ENCODE peak calls at places on chromosomes 11 and 22, in eight cellular contexts. S is fibroblast of lung, Y is tibial nerve, X is K562, P is transverse colon, C is PC-3, I is cardiac fibroblast, K is A549. T is an unnamed sample.

GRCh38 chr11:95456704-95457491 is 225.9 kb upstream of the SESN3 start:
- DNase-seq in S (peak), Y (no peak), X (peak), P (no peak), C (no peak), I (peak), K (no peak), T (no peak)

GRCh38 chr11:14620027-14620511 is 23.5 kb upstream of the PDE3B start:
- DNase-seq in S (no peak), Y (no peak), X (no peak), P (peak), C (no peak), I (no peak), K (no peak), T (no peak)

GRCh38 chr22:48178536-48178935 is 1416.1 kb downstream of the TBC1D22A start:
- DNase-seq in S (no peak), Y (no peak), X (no peak), P (no peak), C (no peak), I (no peak), K (no peak), T (no peak)

GRCh38 chr22:35043251-35043931 is 22.6 kb upstream of the ISX start:
- DNase-seq in S (no peak), Y (no peak), X (peak), P (peak), C (peak), I (no peak), K (no peak), T (no peak)

GRCh38 chr22:31083923-31084810 is 3.0 kb downstream of the SMTN start:
- DNase-seq in S (no peak), Y (no peak), X (peak), P (peak), C (no peak), I (no peak), K (no peak), T (no peak)

GRCh38 chr11:15654397-15654915 is 539.7 kb downstream of the INSC start:
- DNase-seq in S (no peak), Y (no peak), X (peak), P (no peak), C (no peak), I (no peak), K (no peak), T (no peak)

GRCh38 chr11:63913866-63914830 is 2.8 kb downstream of the RCOR2 start:
- DNase-seq in S (no peak), Y (no peak), X (no peak), P (no peak), C (no peak), I (no peak), K (no peak), T (no peak)

GRCh38 chr11:8870461-8871282 is 40.3 kb upstream of the AKIP1 start:
- DNase-seq in S (peak), Y (peak), X (peak), P (peak), C (peak), I (peak), K (peak), T (no peak)

GRCh38 chr22:24500251-24500820 is 5.2 kb downstream of the UPB1 start:
- DNase-seq in S (no peak), Y (no peak), X (no peak), P (no peak), C (no peak), I (no peak), K (no peak), T (no peak)

GRCh38 chr11:122395282-122395681 is 260.2 kb upstream of the UBASH3B start:
- DNase-seq in S (no peak), Y (no peak), X (no peak), P (no peak), C (no peak), I (no peak), K (no peak), T (no peak)

GRCh38 chr11:77842451-77843121 is 21.6 kb downstream of the AAMDC start:
- DNase-seq in S (peak), Y (no peak), X (no peak), P (no peak), C (peak), I (peak), K (no peak), T (no peak)

GRCh38 chr11:20483931-20484330 is 96.4 kb downstream of the PRMT3 start:
- DNase-seq in S (peak), Y (no peak), X (no peak), P (no peak), C (no peak), I (no peak), K (no peak), T (no peak)

GRCh38 chr11:36131719-36132349 is 157.4 kb downstream of the COMMD9 start:
- DNase-seq in S (no peak), Y (peak), X (peak), P (peak), C (peak), I (peak), K (no peak), T (no peak)

GRCh38 chr11:60925685-60926267 is 1.5 kb downstream of the TMEM132A start:
- DNase-seq in S (peak), Y (no peak), X (no peak), P (no peak), C (peak), I (peak), K (peak), T (no peak)
- H3K4me3 ChIP-seq in S (no peak), Y (no peak), X (no peak), P (no peak), C (peak), I (peak), K (peak), T (peak)

DNA sequence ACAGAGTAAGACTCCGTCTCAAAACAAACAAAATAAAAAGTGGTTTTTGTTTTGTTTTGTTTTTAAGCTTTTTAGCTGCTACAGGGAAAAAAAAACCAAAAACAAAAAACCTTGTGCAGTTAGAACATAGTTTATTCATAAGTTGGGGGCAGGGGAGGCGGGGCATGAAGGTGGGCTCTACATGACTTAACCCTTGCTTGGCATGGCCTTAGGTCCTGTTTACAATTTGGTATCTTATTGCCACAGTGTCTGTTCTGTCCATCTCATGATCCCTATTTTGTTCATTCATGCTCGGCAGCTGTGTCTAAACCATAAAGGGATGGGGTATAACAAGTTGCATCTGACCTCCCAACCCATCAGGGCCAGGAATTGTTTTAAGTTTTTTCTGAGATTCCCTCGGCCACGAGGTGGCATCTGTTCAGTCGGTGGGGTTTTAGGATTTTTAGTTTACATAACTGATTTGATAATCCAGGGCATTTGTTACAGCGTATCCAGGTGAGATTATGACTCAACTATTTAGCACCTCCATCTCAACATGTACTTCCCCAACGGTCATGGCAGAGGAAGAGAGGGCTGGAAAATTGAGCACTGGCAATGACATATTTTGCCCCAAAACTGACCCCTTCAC is 6.9 kb downstream of the AP5B1 start:
- DNase-seq in S (no peak), Y (no peak), X (no peak), P (no peak), C (no peak), I (no peak), K (no peak), T (no peak)
- TF ChIP-seq CTCF in S (peak), Y (no peak), X (peak), P (no peak), C (no peak), I (no peak), K (no peak), T (no peak)

GRCh38 chr11:1756024-1756561 is 5.7 kb upstream of the IFITM10 start:
- DNase-seq in S (no peak), Y (no peak), X (no peak), P (no peak), C (no peak), I (no peak), K (no peak), T (no peak)

GRCh38 chr11:1752907-1753425 is 2.6 kb upstream of the IFITM10 start:
- DNase-seq in S (no peak), Y (no peak), X (no peak), P (no peak), C (no peak), I (no peak), K (no peak), T (no peak)

GRCh38 chr11:1755344-1756023 is 5.1 kb upstream of the IFITM10 start:
- DNase-seq in S (no peak), Y (no peak), X (no peak), P (no peak), C (no peak), I (no peak), K (no peak), T (no peak)

GRCh38 chr11:1753426-1754305 is 3.3 kb upstream of the IFITM10 start:
- DNase-seq in S (no peak), Y (no peak), X (no peak), P (no peak), C (no peak), I (no peak), K (no peak), T (no peak)

GRCh38 chr11:1754376-1755150 is 4.2 kb upstream of the IFITM10 start:
- DNase-seq in S (no peak), Y (no peak), X (no peak), P (no peak), C (no peak), I (no peak), K (no peak), T (no peak)
- H3K4me3 ChIP-seq in S (no peak), Y (no peak), X (no peak), P (no peak), C (no peak), I (no peak), K (no peak), T (no peak)

DNA sequence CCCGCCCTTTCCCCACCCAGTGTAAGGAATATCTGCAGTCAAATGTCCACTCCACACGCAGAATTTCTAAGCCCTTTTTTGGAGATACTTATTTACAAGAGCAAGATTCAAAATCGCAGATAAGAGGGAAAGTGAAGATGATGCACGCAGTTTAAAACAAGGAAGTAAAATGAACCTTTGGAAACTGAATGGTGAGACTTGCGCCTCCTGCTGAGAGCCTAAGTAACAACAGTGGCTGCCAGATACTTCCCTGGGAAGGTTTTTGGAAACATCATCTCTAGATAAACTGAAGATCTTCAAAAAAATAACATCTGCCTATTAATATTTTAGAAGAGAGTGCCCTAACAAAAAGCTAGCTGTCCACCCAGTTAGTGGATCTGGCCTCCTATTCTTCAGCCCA is 963.1 kb upstream of the FAT3 start:
- DNase-seq in S (no peak), Y (no peak), X (no peak), P (no peak), C (peak), I (no peak), K (no peak), T (no peak)
- TF ChIP-seq CTCF in S (no peak), Y (no peak), X (no peak), P (no peak), C (peak), I (peak), K (no peak), T (no peak)

GRCh38 chr11:721347-721912 is 15.4 kb downstream of the EPS8L2 start:
- DNase-seq in S (no peak), Y (no peak), X (no peak), P (no peak), C (no peak), I (no peak), K (no peak), T (no peak)

GRCh38 chr11:720017-720641 is 14.1 kb downstream of the EPS8L2 start:
- DNase-seq in S (no peak), Y (no peak), X (no peak), P (no peak), C (no peak), I (no peak), K (no peak), T (no peak)

GRCh38 chr11:723120-723883 is 17.3 kb downstream of the EPS8L2 start:
- DNase-seq in S (peak), Y (peak), X (peak), P (peak), C (peak), I (peak), K (no peak), T (no peak)

GRCh38 chr11:720642-721346 is 14.8 kb downstream of the EPS8L2 start:
- DNase-seq in S (no peak), Y (no peak), X (peak), P (peak), C (peak), I (no peak), K (no peak), T (no peak)

DNA sequence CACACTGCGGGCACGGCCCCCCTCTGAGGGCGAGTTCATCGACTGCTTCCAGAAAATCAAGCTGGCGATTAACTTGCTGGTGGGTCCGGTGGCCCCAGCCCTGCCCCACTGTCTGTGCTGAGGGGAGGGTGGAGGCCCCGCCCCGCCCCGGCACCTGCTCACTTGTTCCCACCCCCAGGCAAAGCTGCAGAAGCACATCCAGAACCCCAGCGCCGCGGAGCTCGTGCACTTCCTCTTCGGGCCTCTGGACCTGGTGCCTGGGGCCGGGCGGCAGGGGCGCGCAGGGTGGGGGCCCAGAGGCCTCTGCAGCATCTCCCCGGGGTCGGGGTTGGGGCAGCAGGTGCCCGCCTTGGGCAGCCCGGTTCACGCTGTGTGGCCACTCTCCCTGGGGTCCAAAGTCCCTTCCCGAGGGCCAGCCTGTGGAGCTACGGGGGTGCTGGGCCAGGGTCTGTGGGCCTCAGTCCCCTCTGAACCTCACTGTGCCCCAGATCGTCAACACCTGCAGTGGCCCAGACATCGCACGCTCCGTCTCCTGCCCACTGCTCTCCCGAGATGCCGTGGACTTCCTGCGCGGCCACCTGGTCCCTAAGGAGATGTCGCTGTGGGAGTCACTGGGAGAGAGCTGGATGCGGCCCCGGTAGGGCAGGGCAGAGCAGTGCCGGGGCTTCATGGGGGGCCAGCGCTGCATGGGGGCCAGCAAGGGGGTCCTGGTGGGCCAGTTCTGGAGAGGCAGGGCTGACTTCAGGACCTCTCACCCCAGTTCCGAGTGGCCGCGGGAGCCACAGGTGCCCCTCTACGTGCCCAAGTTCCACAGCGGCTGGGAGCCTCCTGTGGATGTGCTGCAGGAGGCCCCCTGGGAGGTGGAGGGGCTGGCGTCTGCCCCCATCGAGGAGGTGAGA is 16.1 kb downstream of the EPS8L2 start:
- DNase-seq in S (no peak), Y (no peak), X (peak), P (peak), C (no peak), I (no peak), K (no peak), T (no peak)
- H3K4me3 ChIP-seq in S (no peak), Y (peak), X (no peak), P (no peak), C (no peak), I (no peak), K (no peak), T (no peak)

GRCh38 chr11:69640995-69641581 is at the start of gene CCND1:
- DNase-seq in S (peak), Y (peak), X (peak), P (peak), C (peak), I (peak), K (peak), T (peak)
- TF ChIP-seq CTCF in S (peak), Y (no peak), X (peak), P (no peak), C (no peak), I (peak), K (no peak), T (peak)

GRCh38 chr11:99682171-99682570 is 661.4 kb downstream of the CNTN5 start:
- DNase-seq in S (no peak), Y (no peak), X (no peak), P (no peak), C (no peak), I (no peak), K (no peak), T (no peak)
- H3K4me3 ChIP-seq in S (no peak), Y (no peak), X (no peak), P (no peak), C (peak), I (no peak), K (no peak), T (no peak)

GRCh38 chr22:19819911-19820879 is 34.5 kb downstream of the GNB1L start:
- DNase-seq in S (no peak), Y (no peak), X (no peak), P (no peak), C (no peak), I (no peak), K (no peak), T (no peak)

GRCh38 chr22:19821523-19822300 is 33.0 kb downstream of the GNB1L start:
- DNase-seq in S (no peak), Y (no peak), X (no peak), P (no peak), C (no peak), I (no peak), K (no peak), T (no peak)

GRCh38 chr22:19822301-19823117 is 32.2 kb downstream of the GNB1L start:
- DNase-seq in S (no peak), Y (no peak), X (no peak), P (peak), C (no peak), I (no peak), K (no peak), T (no peak)

GRCh38 chr22:19819209-19819910 is 35.3 kb downstream of the GNB1L start:
- DNase-seq in S (no peak), Y (no peak), X (no peak), P (no peak), C (no peak), I (no peak), K (no peak), T (no peak)

DNA sequence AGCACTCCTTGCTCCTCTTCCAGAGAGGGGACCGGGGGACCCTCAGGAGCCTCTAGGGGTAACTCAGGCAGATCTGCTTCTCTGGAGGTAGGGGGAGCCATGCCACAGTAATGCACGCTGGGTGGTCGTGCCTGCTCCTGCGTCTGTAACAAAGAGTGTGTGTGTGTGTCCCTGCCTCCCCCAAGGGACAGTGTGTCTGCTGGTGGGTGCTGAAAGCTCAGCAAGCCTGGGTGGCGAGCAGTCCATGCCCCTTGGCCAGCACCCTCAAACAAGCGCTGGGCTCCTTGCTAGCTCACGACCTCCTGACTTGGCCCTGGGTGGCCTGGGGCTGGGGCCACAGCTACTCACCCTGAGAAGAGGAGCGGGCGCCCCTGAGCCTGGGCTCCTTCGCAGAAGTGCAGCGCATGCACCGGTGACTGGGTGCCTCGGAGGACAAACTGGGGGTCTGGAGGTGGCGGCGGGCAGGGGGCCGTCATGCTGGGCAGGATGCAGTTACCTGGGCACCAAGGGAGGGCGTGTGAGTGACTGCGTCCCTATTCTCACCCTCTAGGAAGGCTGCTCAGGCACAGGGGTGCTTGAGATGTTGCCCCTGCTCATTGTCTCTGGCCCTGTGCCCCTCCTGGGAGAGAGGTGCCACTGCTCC is 33.7 kb downstream of the GNB1L start:
- DNase-seq in S (no peak), Y (no peak), X (no peak), P (no peak), C (no peak), I (no peak), K (no peak), T (no peak)
- TF ChIP-seq CTCF in S (no peak), Y (no peak), X (peak), P (no peak), C (peak), I (no peak), K (no peak), T (peak)

T was measured in retinal pigment epithelial cell.